ENCODE peak calls at places on chromosomes 11 and 22, in six cellular contexts. N is GM06990, O is spleen, H is astrocyte of the spinal cord, J is heart left ventricle, A is mucosa of descending colon. M is an unnamed sample.

GRCh38 chr11:83545494-83545893 is 259.3 kb upstream of the CCDC90B start:
- DNase-seq in N (no peak), A (no peak), J (no peak), O (no peak), H (no peak), M (no peak)

GRCh38 chr11:134228625-134229024 is 4.2 kb downstream of the VPS26B start:
- DNase-seq in N (peak), O (no peak), A (no peak), J (no peak), H (peak), M (no peak)

GRCh38 chr11:81772161-81772560 is 961.5 kb downstream of the FAM181B start:
- DNase-seq in H (peak), A (no peak), J (no peak), N (no peak), O (no peak), M (peak)

GRCh38 chr11:118230088-118230487 is 5.3 kb upstream of the JAML start:
- DNase-seq in J (no peak), H (no peak), N (no peak), A (no peak), O (no peak), M (no peak)

GRCh38 chr11:74225565-74225964 is 54.5 kb downstream of the PPME1 start:
- DNase-seq in A (no peak), O (no peak), H (no peak), J (no peak), N (no peak), M (no peak)

GRCh38 chr11:33753304-33753703 is 17.1 kb upstream of the CD59 start:
- DNase-seq in A (no peak), O (no peak), J (peak), H (peak), N (peak), M (peak)

GRCh38 chr22:43541462-43542407 is 129.9 kb downstream of the MPPED1 start:
- DNase-seq in N (no peak), J (no peak), O (no peak), H (no peak), A (no peak), M (no peak)

GRCh38 chr11:5131584-5132335 is 6.4 kb downstream of the OR52A5 start:
- DNase-seq in A (no peak), H (no peak), N (no peak), O (no peak), J (no peak), M (no peak)

GRCh38 chr11:68214173-68215086 is 1.3 kb upstream of the KMT5B start:
- DNase-seq in J (no peak), O (peak), H (no peak), N (no peak), A (peak), M (no peak)

GRCh38 chr11:108873938-108874337 is 209.1 kb downstream of the DDX10 start:
- DNase-seq in O (no peak), H (peak), A (no peak), N (no peak), J (no peak), M (no peak)

GRCh38 chr11:60788401-60789110 is 3.4 kb downstream of the MS4A10 start:
- DNase-seq in H (no peak), J (no peak), N (no peak), O (peak), A (peak), M (peak)

GRCh38 chr11:34075178-34075820 is 23.8 kb downstream of the CAPRIN1 start:
- DNase-seq in O (no peak), A (no peak), J (no peak), H (peak), N (no peak), M (peak)

GRCh38 chr11:41996558-41996957 is 537.1 kb upstream of the LRRC4C start:
- DNase-seq in H (no peak), N (no peak), O (no peak), J (no peak), A (no peak), M (no peak)

GRCh38 chr11:83156996-83157754 is at the start of gene PCF11:
- DNase-seq in A (no peak), H (no peak), J (no peak), O (no peak), N (peak), M (no peak)

GRCh38 chr11:61027141-61027840 is 55.8 kb downstream of the CD6 start:
- DNase-seq in H (no peak), O (no peak), A (no peak), J (no peak), N (no peak), M (no peak)

GRCh38 chr11:11940551-11940950 is 67.9 kb downstream of the DKK3 start:
- DNase-seq in N (no peak), O (no peak), H (no peak), A (no peak), J (no peak), M (no peak)

GRCh38 chr22:22348127-22348814 is 103.7 kb downstream of the VPREB1 start:
- DNase-seq in N (no peak), A (no peak), H (no peak), O (no peak), J (no peak), M (no peak)

GRCh38 chr11:12653729-12654128 is 20.5 kb upstream of the TEAD1 start:
- DNase-seq in J (no peak), A (no peak), N (no peak), H (peak), O (no peak), M (no peak)

GRCh38 chr11:13668957-13669521 is 571 bp downstream of the FAR1 start:
- DNase-seq in O (peak), A (peak), H (peak), N (peak), J (peak), M (peak)

GRCh38 chr22:26479792-26480610 is 3.6 kb downstream of the HPS4 start:
- DNase-seq in A (no peak), N (no peak), H (no peak), J (no peak), O (no peak), M (no peak)

GRCh38 chr11:71580057-71581003 is 2.3 kb downstream of the KRTAP5-11 start:
- DNase-seq in J (peak), A (no peak), H (peak), O (no peak), N (no peak), M (peak)

GRCh38 chr11:13210424-13210823 is 67.2 kb upstream of the BMAL1 start:
- DNase-seq in A (no peak), O (no peak), N (no peak), J (peak), H (peak), M (peak)

GRCh38 chr22:19488884-19489843 is 9.4 kb downstream of the CDC45 start:
- DNase-seq in A (no peak), J (no peak), O (no peak), H (no peak), N (no peak), M (peak)

GRCh38 chr11:34653851-34654490 is 33.1 kb downstream of the EHF start:
- DNase-seq in A (peak), J (no peak), N (no peak), O (no peak), H (peak), M (peak)

GRCh38 chr11:5345831-5346230 is 2.5 kb upstream of the OR51B5 start:
- DNase-seq in N (no peak), A (no peak), H (no peak), O (no peak), J (no peak), M (peak)

GRCh38 chr22:30435674-30436126 is 10.1 kb downstream of the MTFP1 start:
- DNase-seq in A (peak), O (peak), J (peak), H (no peak), N (peak), M (no peak)

GRCh38 chr22:45230026-45230845 is 10.5 kb downstream of the KIAA0930 start:
- DNase-seq in H (no peak), J (no peak), A (no peak), N (no peak), O (no peak), M (no peak)

GRCh38 chr22:45867906-45868555 is 108.9 kb downstream of the WNT7B start:
- DNase-seq in A (no peak), N (no peak), J (no peak), H (no peak), O (no peak), M (no peak)

GRCh38 chr11:45298718-45299117 is 12.6 kb upstream of the SYT13 start:
- DNase-seq in N (no peak), J (no peak), H (no peak), O (no peak), A (no peak), M (no peak)

GRCh38 chr11:72629266-72629665 is 45.0 kb downstream of the PDE2A start:
- DNase-seq in H (no peak), A (no peak), O (no peak), N (no peak), J (peak), M (no peak)

GRCh38 chr22:21026783-21027692 is 5.3 kb downstream of the SLC7A4 start:
- DNase-seq in H (peak), J (no peak), O (no peak), A (no peak), N (no peak), M (peak)

GRCh38 chr22:42946551-42947198 is 68.3 kb downstream of the PACSIN2 start:
- DNase-seq in J (no peak), N (no peak), O (no peak), H (no peak), A (no peak), M (no peak)

GRCh38 chr11:19676508-19677379 is 35.9 kb upstream of the NAV2 start:
- DNase-seq in H (peak), O (no peak), N (no peak), J (peak), A (no peak), M (peak)

GRCh38 chr11:27464155-27464759 is 8.3 kb downstream of the LGR4 start:
- DNase-seq in N (no peak), A (no peak), H (no peak), O (no peak), J (no peak), M (peak)

GRCh38 chr11:64762916-64763803 is 3.4 kb upstream of the PYGM start:
- DNase-seq in J (no peak), A (no peak), O (peak), N (no peak), H (peak), M (peak)

GRCh38 chr11:28961726-28962125 is 853.5 kb downstream of the METTL15 start:
- DNase-seq in J (no peak), A (no peak), N (no peak), H (no peak), O (no peak), M (no peak)

DNA sequence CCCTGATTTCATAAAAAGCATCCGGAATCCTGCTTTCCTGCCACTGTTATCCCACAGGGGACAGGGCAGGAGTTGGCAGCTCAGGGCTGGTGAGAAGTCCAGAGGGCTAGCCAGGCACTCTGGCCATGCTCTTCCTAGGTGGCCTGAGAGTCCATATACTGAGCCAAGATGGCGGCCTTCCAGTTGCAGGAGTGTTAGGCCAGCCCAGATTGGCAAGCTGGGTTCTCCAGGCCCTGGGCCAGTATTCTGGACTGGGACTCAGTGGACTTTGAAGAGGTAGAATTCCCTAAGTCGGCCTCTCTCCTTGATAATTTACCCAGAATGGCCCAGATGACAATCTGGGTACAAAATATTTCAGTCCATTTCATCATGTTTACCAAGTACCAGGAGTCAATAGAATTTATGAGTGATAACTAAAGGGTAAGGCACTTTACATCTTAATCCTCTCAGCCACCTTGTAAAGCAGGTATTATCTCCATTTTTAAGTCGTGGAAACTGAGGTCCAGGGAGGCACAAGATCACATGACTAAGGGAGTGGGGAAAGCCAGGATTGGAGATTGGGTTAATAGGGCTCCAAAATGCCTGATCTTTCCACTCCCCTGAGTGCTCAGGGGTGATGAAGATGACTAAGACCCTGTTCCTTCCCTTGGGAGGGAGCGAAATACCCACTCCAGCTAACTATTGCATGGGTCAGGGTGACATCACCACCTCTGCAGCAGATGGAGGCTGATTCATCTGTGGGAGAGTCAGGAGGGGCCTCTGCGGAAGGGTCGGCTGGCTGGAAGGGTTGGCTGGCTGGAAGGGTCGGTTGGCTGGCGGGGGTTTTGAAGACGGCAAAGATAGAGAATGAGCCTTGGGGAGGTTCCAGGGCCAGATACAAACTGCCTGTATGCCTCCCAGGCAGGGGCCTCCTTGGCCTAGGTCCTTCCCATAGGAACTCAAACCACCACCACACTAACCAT is 1.2 kb upstream of the MICALL1 start:
- DNase-seq in A (peak), N (no peak), O (no peak), J (no peak), H (peak), M (peak)
- H3K4me3 ChIP-seq in A (no peak), N (no peak), O (no peak), J (peak), H (peak), M (peak)

GRCh38 chr11:113488931-113489351 is 13.7 kb upstream of the DRD2 start:
- DNase-seq in O (no peak), J (no peak), H (no peak), N (no peak), A (no peak), M (no peak)

GRCh38 chr11:113493205-113493604 is 18.0 kb upstream of the DRD2 start:
- DNase-seq in A (no peak), N (no peak), O (no peak), H (no peak), J (no peak), M (no peak)

GRCh38 chr11:113496026-113496651 is 20.9 kb upstream of the DRD2 start:
- DNase-seq in J (no peak), O (no peak), A (no peak), H (no peak), N (no peak), M (no peak)

GRCh38 chr11:113494021-113494420 is 18.8 kb upstream of the DRD2 start:
- DNase-seq in N (no peak), O (no peak), H (no peak), J (no peak), A (no peak), M (no peak)
- TF ChIP-seq CTCF in N (no peak), O (no peak), H (no peak), J (no peak), A (no peak), M (peak)

DNA sequence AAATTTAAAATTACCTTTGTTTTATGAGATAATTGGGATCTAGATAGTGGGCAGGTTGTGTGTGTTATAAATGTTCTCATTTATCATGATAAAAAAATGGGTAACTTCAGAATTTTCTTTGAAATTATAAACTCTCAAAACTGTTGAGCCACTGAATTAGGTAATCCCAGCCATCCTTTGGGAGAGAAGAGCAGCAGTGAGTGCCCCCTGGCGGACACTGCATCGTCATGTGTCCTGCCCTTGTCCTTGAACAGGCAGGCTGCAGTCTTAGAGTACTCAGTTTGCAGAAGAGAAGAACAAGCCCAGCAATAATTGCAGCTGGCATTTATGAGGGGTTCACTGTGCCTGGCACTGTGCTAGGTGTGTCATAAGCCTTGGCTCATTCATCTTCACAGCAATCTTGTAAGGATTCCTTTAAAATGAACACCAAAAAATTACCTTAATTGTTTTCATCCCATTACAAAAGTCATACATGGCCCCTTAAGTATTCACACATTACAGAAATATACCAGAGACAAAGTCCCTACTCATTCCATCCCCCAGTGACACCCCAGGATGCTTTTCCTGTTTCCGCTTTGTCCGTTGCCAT is 60.4 kb downstream of the MYO7A start:
- DNase-seq in H (peak), N (no peak), A (peak), J (peak), O (peak), M (peak)
- H3K4me3 ChIP-seq in H (no peak), N (no peak), A (no peak), J (no peak), O (no peak), M (no peak)

GRCh38 chr11:26201411-26201810 is 130.5 kb upstream of the ANO3 start:
- DNase-seq in O (no peak), N (no peak), A (no peak), H (peak), J (no peak), M (peak)

GRCh38 chr11:26204110-26204509 is 127.8 kb upstream of the ANO3 start:
- DNase-seq in J (no peak), A (no peak), O (no peak), N (no peak), H (no peak), M (no peak)

GRCh38 chr11:26194871-26195270 is 137.1 kb upstream of the ANO3 start:
- DNase-seq in J (no peak), A (no peak), O (no peak), N (no peak), H (no peak), M (peak)

GRCh38 chr11:26198697-26199096 is 133.2 kb upstream of the ANO3 start:
- DNase-seq in J (no peak), O (no peak), H (no peak), A (no peak), N (no peak), M (no peak)

DNA sequence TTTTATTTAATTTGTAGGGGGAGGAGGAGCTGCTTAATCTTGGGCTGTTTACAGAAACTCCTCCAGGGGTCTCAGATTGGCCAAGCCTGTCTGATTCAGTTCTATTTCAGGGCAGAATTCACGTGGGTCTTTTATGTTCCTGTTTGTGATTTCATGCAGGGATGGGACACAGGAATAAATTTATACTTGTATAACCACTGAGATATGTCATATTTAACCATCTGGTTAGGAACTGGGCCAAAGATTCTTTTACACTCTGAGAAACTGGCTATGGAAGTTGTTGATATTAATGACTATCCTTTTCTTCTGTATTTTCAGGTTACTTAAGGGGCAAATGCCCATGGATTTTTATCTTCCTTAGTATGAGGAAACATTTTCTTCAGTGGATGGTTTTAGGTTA is 132.6 kb upstream of the ANO3 start:
- DNase-seq in O (no peak), A (no peak), H (peak), N (no peak), J (no peak), M (no peak)
- TF ChIP-seq CTCF in O (no peak), A (no peak), H (no peak), N (no peak), J (no peak), M (no peak)

GRCh38 chr11:66419825-66420224 is 1.0 kb upstream of the NPAS4 start:
- DNase-seq in J (no peak), A (no peak), N (no peak), O (no peak), H (no peak), M (no peak)

GRCh38 chr11:66418986-66419308 is 1.9 kb upstream of the NPAS4 start:
- DNase-seq in O (no peak), J (no peak), H (no peak), A (no peak), N (no peak), M (no peak)

GRCh38 chr11:66417000-66417399 is 3.8 kb upstream of the NPAS4 start:
- DNase-seq in J (no peak), O (no peak), H (no peak), A (no peak), N (no peak), M (no peak)

GRCh38 chr11:66420671-66421476 is at the start of gene NPAS4:
- DNase-seq in O (no peak), N (no peak), J (no peak), A (no peak), H (no peak), M (no peak)

DNA sequence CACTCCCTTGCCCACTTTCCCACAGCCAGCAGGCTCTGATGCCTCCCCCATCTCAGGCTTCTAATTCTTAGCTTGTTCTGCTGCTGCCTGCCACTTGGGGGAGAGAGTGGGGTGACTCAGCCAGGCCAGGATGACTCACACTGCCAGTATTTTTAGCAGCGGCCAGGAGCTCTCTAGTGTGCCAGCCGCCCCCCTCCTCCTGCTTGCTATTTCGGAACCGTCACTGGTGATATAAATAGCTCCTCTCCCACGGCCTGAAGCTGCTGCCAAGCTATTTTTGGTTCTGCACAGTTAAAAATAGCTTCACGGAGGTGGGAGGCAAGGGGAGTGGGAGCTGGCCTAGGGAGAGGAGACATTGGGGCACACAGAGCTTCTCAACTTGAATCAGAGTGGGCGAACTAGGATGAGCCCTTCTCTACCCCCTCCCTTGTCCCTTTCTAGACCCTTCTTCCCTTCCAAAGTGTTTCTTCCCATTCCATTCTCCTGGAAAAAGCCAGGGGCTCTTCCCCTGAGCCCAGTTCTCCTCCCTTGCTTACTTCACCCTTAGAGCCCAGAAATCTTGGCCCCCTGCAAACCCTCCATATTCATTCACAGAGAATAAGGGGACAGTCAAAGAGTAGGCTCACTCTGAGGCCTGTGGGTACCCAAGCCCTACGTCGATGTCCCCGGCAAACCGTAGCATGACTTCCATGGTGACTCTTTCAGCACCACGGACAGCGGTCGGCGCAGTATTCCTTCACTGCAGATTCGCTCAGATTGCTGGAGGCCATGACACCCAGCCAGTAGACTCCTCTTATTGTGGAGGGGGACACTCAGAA is 2.5 kb upstream of the NPAS4 start:
- DNase-seq in O (no peak), H (peak), N (peak), J (peak), A (no peak), M (peak)
- H3K4me3 ChIP-seq in O (no peak), H (no peak), N (no peak), J (no peak), A (no peak), M (no peak)

GRCh38 chr11:116078101-116078561 is 573.9 kb upstream of the CADM1 start:
- DNase-seq in N (peak), J (no peak), H (no peak), A (no peak), O (no peak), M (no peak)
- TF ChIP-seq CTCF in N (peak), J (peak), H (peak), A (no peak), O (no peak), M (no peak)

GRCh38 chr11:130428271-130428670 is at the start of gene ADAMTS8:
- DNase-seq in N (no peak), A (no peak), O (no peak), J (peak), H (no peak), M (no peak)
- H3K4me3 ChIP-seq in N (no peak), A (no peak), O (peak), J (peak), H (no peak), M (peak)

M was measured in fibroblast of pulmonary artery.